ENCODE peak calls at places on chromosome 10, in five cellular contexts. U, B, I, D and X are unnamed samples.

GRCh38 chr10:91350651-91351081 is 59.5 kb upstream of the HECTD2 start:
- DNase-seq in U (no peak), B (no peak), I (no peak), D (no peak), X (no peak)

GRCh38 chr10:62562795-62563194 is 188.6 kb downstream of the ZNF365 start:
- DNase-seq in U (no peak), B (no peak), I (no peak), D (no peak), X (no peak)

GRCh38 chr10:79022565-79023488 is 45.9 kb upstream of the ZMIZ1 start:
- DNase-seq in U (no peak), B (peak; percentile 75), I (peak; percentile 51), D (peak; percentile 32), X (peak; percentile 45)

GRCh38 chr10:14653271-14654161 is 121.2 kb downstream of the FAM107B start:
- DNase-seq in U (peak; percentile 55), B (no peak), I (no peak), D (peak; percentile 96), X (no peak)

GRCh38 chr10:26860026-26860541 is 674 bp downstream of the ABI1 start:
- DNase-seq in U (peak; percentile 11), B (peak; percentile 95), I (peak; percentile 76), D (peak; percentile 67), X (peak; percentile 80)

GRCh38 chr10:100984670-100985177 is 2.6 kb downstream of the MRPL43 start:
- DNase-seq in U (no peak), B (peak; percentile 16), I (peak; percentile 24), D (no peak), X (peak; percentile 14)

GRCh38 chr10:129756912-129757861 is 206.9 kb downstream of the EBF3 start:
- DNase-seq in U (no peak), B (peak; percentile 33), I (peak; percentile 44), D (no peak), X (no peak)

GRCh38 chr10:124377101-124377500 is 41.6 kb downstream of the OAT start:
- DNase-seq in U (no peak), B (no peak), I (no peak), D (no peak), X (no peak)

GRCh38 chr10:73780966-73781365 is 882 bp upstream of the CHCHD1 start:
- DNase-seq in U (no peak), B (no peak), I (no peak), D (no peak), X (no peak)

GRCh38 chr10:115125505-115125904 is 32.3 kb downstream of the ATRNL1 start:
- DNase-seq in U (no peak), B (no peak), I (no peak), D (no peak), X (no peak)

GRCh38 chr10:118504044-118504944 is 91.2 kb downstream of the PRLHR start:
- DNase-seq in U (peak; percentile 22), B (no peak), I (no peak), D (peak; percentile 77), X (no peak)

GRCh38 chr10:118506835-118507234 is 88.6 kb downstream of the PRLHR start:
- DNase-seq in U (no peak), B (no peak), I (no peak), D (no peak), X (no peak)

GRCh38 chr10:118503192-118503591 is 92.3 kb downstream of the PRLHR start:
- DNase-seq in U (no peak), B (no peak), I (no peak), D (no peak), X (no peak)

GRCh38 chr10:118508355-118508754 is 87.1 kb downstream of the PRLHR start:
- DNase-seq in U (no peak), B (no peak), I (no peak), D (no peak), X (no peak)

DNA sequence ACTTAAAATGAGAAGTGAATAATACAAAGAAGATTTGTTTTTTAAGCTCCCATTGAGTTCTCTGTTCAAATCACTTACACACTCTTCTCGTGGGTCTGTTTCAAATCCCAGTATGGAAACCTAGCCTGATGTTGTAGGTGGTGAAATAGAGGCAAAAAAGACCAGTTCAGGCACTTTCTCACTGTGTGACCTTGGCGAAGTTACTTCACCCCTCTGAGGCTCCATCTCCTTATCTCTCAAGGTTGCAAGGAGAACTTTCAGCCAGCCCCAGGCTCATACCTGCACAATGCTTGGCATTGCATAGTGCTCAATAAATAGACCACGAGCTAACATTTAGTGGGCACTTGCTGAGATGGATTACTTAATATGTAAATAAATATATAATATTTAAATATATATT is 90.1 kb downstream of the PRLHR start:
- DNase-seq in U (no peak), B (no peak), I (no peak), D (no peak), X (no peak)
- TF ChIP-seq CTCF in U (no peak), B (no peak), I (no peak), D (no peak), X (no peak)

GRCh38 chr10:89224697-89225443 is 17.8 kb upstream of the CH25H start:
- DNase-seq in U (no peak), B (no peak), I (peak; percentile 68), D (no peak), X (no peak)
- TF ChIP-seq CTCF in U (peak; percentile 21), B (peak; percentile 39), I (peak; percentile 53), D (no peak), X (peak; percentile 40)

GRCh38 chr10:119370046-119370770 is 162.8 kb downstream of the GRK5 start:
- DNase-seq in U (peak; percentile 75), B (no peak), I (no peak), D (no peak), X (no peak)

GRCh38 chr10:119374236-119374635 is 166.9 kb downstream of the GRK5 start:
- DNase-seq in U (no peak), B (peak; percentile 62), I (no peak), D (no peak), X (no peak)

GRCh38 chr10:119370972-119371703 is 163.8 kb downstream of the GRK5 start:
- DNase-seq in U (peak; percentile 83), B (peak; percentile 80), I (no peak), D (no peak), X (no peak)

GRCh38 chr10:119368991-119369869 is 161.9 kb downstream of the GRK5 start:
- DNase-seq in U (no peak), B (peak; percentile 89), I (no peak), D (no peak), X (no peak)

DNA sequence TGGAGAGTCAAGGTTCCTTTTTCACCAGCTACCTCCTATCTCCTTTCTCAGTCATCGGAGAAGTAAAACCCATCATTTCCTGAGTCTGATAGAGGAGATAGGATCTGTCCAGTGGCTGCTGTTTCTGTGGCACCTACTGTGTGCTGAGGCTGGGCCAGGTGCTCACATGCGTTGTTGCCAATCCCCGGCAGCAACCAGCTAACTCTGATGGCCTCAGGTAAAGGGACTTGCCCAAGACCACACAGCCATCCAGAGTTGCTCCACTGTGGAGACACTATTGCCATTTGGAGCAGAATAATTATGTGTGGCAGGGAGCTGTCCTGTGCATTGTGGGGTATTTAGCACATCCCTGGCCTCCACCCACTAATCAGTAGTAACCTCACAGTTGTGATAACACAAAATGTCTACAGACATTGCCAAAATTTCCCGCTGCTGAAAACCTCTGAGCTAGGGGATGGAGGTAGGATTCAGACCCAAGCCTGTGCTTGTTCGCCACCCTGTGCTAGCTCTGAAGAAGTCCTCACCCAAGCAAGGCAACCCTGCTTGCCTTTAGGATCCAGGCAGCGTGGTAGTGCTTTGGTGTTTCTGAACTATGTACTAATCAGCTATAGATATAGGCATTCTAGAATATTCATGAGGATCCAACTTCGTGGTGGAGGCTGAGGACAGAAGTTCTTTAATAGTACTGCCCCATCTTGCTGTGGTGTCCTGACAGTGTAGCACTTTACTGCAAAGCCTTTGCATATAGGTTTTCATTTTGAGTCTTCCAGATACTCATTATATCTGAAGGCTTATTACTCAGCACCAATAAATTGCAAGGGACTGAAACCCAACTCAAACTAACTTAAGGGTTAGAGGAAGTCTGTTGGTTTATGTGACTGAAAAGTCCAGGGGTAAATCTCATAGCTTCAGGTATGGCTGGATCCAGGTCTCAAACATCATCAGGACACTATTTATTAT is 164.6 kb downstream of the GRK5 start:
- DNase-seq in U (no peak), B (no peak), I (no peak), D (no peak), X (no peak)
- TF ChIP-seq CTCF in U (no peak), B (no peak), I (no peak), D (no peak), X (no peak)

DNA sequence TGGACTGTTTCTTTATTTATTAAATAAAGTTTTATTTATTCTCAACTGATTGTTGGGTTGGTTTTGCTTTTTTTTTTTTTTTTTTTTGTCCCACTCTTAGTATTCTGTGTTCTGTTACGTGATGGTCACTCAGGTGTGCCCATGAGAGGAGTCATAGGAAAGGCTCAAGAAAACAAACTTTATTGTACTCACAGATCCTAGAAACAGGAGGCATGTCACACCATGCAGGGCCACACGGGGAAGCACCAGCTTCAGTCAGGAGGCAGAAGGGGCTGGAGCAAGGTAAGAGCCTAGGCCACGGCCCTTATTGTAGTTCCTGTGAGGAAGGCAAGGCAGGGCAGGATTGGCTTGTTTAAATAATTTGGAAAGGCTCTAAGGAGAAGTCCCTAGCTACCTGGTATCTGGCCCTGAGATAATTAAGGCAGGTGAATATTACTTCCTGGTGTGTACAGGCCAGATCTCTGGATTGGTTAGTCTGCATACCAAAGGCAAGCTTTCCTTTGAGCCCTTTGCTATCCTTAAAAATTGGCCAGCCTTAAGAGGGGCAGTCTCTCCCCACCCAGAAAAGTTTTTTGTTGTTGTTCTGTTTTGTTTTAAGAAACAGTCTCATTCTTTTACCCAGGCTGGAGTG is 8.3 kb downstream of the ATOH7 start:
- DNase-seq in U (no peak), B (no peak), I (no peak), D (peak; percentile 38), X (no peak)
- TF ChIP-seq CTCF in U (no peak), B (no peak), I (no peak), D (no peak), X (no peak)

GRCh38 chr10:68332259-68333057 is at the start of gene PBLD:
- DNase-seq in U (no peak), B (peak; percentile 91), I (peak; percentile 81), D (peak; percentile 82), X (peak; percentile 48)
- TF ChIP-seq CTCF in U (peak; percentile 18), B (peak; percentile 51), I (peak; percentile 39), D (peak; percentile 52), X (peak; percentile 34)

DNA sequence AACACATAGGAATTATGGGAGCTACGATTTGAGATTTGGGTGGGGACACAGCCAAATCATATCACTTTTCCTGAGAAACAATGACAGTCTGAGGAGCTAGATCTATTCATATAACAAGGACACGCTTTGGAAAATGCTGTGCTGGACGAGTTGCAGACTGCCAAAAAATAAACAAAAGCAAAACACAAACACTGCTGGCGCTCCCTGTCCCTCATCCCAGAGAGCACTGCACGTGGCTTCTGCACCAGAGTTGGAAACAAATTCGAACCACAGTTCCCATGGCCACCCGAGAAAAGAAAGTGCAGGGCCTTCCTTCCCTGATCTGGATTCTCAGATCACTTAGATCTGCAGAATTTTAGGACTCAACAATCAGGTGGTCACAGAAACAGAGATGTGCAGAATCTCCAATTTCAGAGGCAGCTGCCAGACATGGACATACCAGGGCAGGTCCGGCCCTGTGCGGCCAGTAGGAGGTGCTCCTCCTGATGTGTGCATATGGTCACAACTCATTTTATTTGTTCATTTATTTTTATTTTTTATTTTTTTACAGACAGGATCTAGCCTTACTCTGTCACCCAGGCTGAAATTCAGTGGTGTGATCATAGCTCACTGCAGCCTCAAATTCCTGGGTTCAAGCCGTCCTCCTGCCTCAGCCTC is 35.1 kb upstream of the ECHDC3 start:
- DNase-seq in U (no peak), B (no peak), I (no peak), D (no peak), X (no peak)
- TF ChIP-seq CTCF in U (peak; percentile 31), B (no peak), I (no peak), D (no peak), X (no peak)

DNA sequence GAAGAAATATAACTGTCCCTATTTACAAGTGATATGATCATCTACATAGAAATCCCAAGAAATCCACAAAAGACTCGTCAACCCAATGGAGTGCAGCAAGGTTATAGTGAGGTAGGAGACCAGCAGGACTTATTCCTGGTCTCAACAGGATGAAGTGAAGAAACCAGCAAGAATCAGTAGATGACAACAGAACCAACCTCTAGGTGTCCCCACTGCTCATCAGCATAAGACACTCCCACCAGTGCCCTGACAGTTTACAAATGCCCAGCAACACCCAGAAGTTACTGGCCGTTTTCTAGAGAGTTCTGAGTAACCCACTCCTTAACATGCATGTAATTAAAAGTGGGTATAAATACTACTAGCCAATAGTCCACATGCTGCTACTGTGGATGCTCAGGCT is 470.5 kb upstream of the LRRTM3 start:
- DNase-seq in U (no peak), B (no peak), I (no peak), D (peak; percentile 5), X (no peak)
- TF ChIP-seq CTCF in U (no peak), B (no peak), I (no peak), D (no peak), X (no peak)